ENCODE peak calls at places on chromosomes 13 and 19, in five cellular contexts. One of them, this sample, is unnamed.

GRCh38 chr13:49395416-49396277 is 48.2 kb downstream of the CAB39L start:
- DNase-seq in tibial artery: peak; percentile 78
- DNase-seq in thoracic aorta: peak; percentile 30
- DNase-seq in CD8-positive, alpha-beta T cell: no peak
- DNase-seq in heart left ventricle: no peak
- DNase-seq in this sample: no peak

GRCh38 chr19:40055049-40055448 is 982 bp downstream of the ZNF780B start:
- DNase-seq in tibial artery: no peak
- DNase-seq in thoracic aorta: no peak
- DNase-seq in CD8-positive, alpha-beta T cell: no peak
- DNase-seq in heart left ventricle: no peak
- DNase-seq in this sample: no peak

GRCh38 chr13:26017932-26018690 is 33.7 kb downstream of the SHISA2 start:
- DNase-seq in tibial artery: no peak
- DNase-seq in thoracic aorta: no peak
- DNase-seq in CD8-positive, alpha-beta T cell: no peak
- DNase-seq in heart left ventricle: no peak
- DNase-seq in this sample: no peak

GRCh38 chr19:49690656-49691242 is at the start of gene CPT1C:
- DNase-seq in tibial artery: peak; percentile 86
- DNase-seq in thoracic aorta: no peak
- DNase-seq in CD8-positive, alpha-beta T cell: no peak
- DNase-seq in heart left ventricle: peak; percentile 83
- DNase-seq in this sample: peak; percentile 78

GRCh38 chr19:45668342-45668871 is 386 bp downstream of the GIPR start:
- DNase-seq in tibial artery: no peak
- DNase-seq in thoracic aorta: no peak
- DNase-seq in CD8-positive, alpha-beta T cell: no peak
- DNase-seq in heart left ventricle: no peak
- DNase-seq in this sample: no peak

GRCh38 chr13:111420113-111420876 is 99.9 kb downstream of the TEX29 start:
- DNase-seq in tibial artery: no peak
- DNase-seq in thoracic aorta: no peak
- DNase-seq in CD8-positive, alpha-beta T cell: no peak
- DNase-seq in heart left ventricle: no peak
- DNase-seq in this sample: no peak

GRCh38 chr19:38173324-38174041 is 50.5 kb downstream of the DPF1 start:
- DNase-seq in tibial artery: peak; percentile 82
- DNase-seq in thoracic aorta: peak; percentile 67
- DNase-seq in CD8-positive, alpha-beta T cell: no peak
- DNase-seq in heart left ventricle: peak; percentile 94
- DNase-seq in this sample: peak; percentile 97

GRCh38 chr13:24271611-24272451 is 37.5 kb upstream of the C1QTNF9 start:
- DNase-seq in tibial artery: peak; percentile 83
- DNase-seq in thoracic aorta: no peak
- DNase-seq in CD8-positive, alpha-beta T cell: peak; percentile 41
- DNase-seq in heart left ventricle: peak; percentile 82
- DNase-seq in this sample: peak; percentile 49

GRCh38 chr19:1273263-1274041 is 1.9 kb upstream of the FAM174C start:
- DNase-seq in tibial artery: no peak
- DNase-seq in thoracic aorta: no peak
- DNase-seq in CD8-positive, alpha-beta T cell: no peak
- DNase-seq in heart left ventricle: no peak
- DNase-seq in this sample: no peak

GRCh38 chr13:46354143-46355087 is 32.6 kb downstream of the RUBCNL start:
- DNase-seq in tibial artery: no peak
- DNase-seq in thoracic aorta: no peak
- DNase-seq in CD8-positive, alpha-beta T cell: no peak
- DNase-seq in heart left ventricle: no peak
- DNase-seq in this sample: peak; percentile 89

GRCh38 chr19:46842791-46843190 is 7.9 kb downstream of the AP2S1 start:
- DNase-seq in tibial artery: no peak
- DNase-seq in thoracic aorta: no peak
- DNase-seq in CD8-positive, alpha-beta T cell: no peak
- DNase-seq in heart left ventricle: no peak
- DNase-seq in this sample: no peak

GRCh38 chr19:7679017-7679720 is 1.5 kb upstream of the TRAPPC5 start:
- DNase-seq in tibial artery: no peak
- DNase-seq in thoracic aorta: no peak
- DNase-seq in CD8-positive, alpha-beta T cell: peak; percentile 57
- DNase-seq in heart left ventricle: no peak
- DNase-seq in this sample: peak; percentile 14

GRCh38 chr19:2282062-2282861 is at the start of gene PEAK3:
- DNase-seq in tibial artery: peak; percentile 84
- DNase-seq in thoracic aorta: no peak
- DNase-seq in CD8-positive, alpha-beta T cell: no peak
- DNase-seq in heart left ventricle: peak; percentile 85
- DNase-seq in this sample: no peak

GRCh38 chr13:23867027-23867491 is 22.1 kb downstream of the MIPEP start:
- DNase-seq in tibial artery: no peak
- DNase-seq in thoracic aorta: no peak
- DNase-seq in CD8-positive, alpha-beta T cell: no peak
- DNase-seq in heart left ventricle: no peak
- DNase-seq in this sample: peak; percentile 63

GRCh38 chr13:30305456-30305855 is 1.9 kb downstream of the KATNAL1 start:
- DNase-seq in tibial artery: no peak
- DNase-seq in thoracic aorta: no peak
- DNase-seq in CD8-positive, alpha-beta T cell: no peak
- DNase-seq in heart left ventricle: no peak
- DNase-seq in this sample: no peak
- H3K4me3 ChIP-seq in tibial artery: no peak overlapping the region
- H3K4me3 ChIP-seq in thoracic aorta: peak overlapping the region; percentile 97
- H3K4me3 ChIP-seq in CD8-positive, alpha-beta T cell: no peak overlapping the region
- H3K4me3 ChIP-seq in heart left ventricle: peak overlapping the region; percentile 96
- H3K4me3 ChIP-seq in this sample: no peak overlapping the region

GRCh38 chr13:31053098-31053497 is 108.6 kb downstream of the HSPH1 start:
- DNase-seq in tibial artery: no peak
- DNase-seq in thoracic aorta: no peak
- DNase-seq in CD8-positive, alpha-beta T cell: no peak
- DNase-seq in heart left ventricle: peak; percentile 84
- DNase-seq in this sample: peak; percentile 41

GRCh38 chr13:31053896-31054295 is 107.8 kb downstream of the HSPH1 start:
- DNase-seq in tibial artery: no peak
- DNase-seq in thoracic aorta: no peak
- DNase-seq in CD8-positive, alpha-beta T cell: no peak
- DNase-seq in heart left ventricle: no peak
- DNase-seq in this sample: no peak

GRCh38 chr13:31056650-31057275 is 104.9 kb downstream of the HSPH1 start:
- DNase-seq in tibial artery: no peak
- DNase-seq in thoracic aorta: no peak
- DNase-seq in CD8-positive, alpha-beta T cell: no peak
- DNase-seq in heart left ventricle: no peak
- DNase-seq in this sample: no peak

GRCh38 chr13:31055589-31055988 is 106.1 kb downstream of the HSPH1 start:
- DNase-seq in tibial artery: no peak
- DNase-seq in thoracic aorta: no peak
- DNase-seq in CD8-positive, alpha-beta T cell: no peak
- DNase-seq in heart left ventricle: no peak
- DNase-seq in this sample: no peak

GRCh38 chr13:31054632-31055031 is 107.1 kb downstream of the HSPH1 start:
- DNase-seq in tibial artery: no peak
- DNase-seq in thoracic aorta: no peak
- DNase-seq in CD8-positive, alpha-beta T cell: no peak
- DNase-seq in heart left ventricle: no peak
- DNase-seq in this sample: no peak
- TF ChIP-seq CTCF in tibial artery: no peak
- TF ChIP-seq CTCF in thoracic aorta: no peak
- TF ChIP-seq CTCF in CD8-positive, alpha-beta T cell: no peak
- TF ChIP-seq CTCF in heart left ventricle: no peak
- TF ChIP-seq CTCF in this sample: no peak

DNA sequence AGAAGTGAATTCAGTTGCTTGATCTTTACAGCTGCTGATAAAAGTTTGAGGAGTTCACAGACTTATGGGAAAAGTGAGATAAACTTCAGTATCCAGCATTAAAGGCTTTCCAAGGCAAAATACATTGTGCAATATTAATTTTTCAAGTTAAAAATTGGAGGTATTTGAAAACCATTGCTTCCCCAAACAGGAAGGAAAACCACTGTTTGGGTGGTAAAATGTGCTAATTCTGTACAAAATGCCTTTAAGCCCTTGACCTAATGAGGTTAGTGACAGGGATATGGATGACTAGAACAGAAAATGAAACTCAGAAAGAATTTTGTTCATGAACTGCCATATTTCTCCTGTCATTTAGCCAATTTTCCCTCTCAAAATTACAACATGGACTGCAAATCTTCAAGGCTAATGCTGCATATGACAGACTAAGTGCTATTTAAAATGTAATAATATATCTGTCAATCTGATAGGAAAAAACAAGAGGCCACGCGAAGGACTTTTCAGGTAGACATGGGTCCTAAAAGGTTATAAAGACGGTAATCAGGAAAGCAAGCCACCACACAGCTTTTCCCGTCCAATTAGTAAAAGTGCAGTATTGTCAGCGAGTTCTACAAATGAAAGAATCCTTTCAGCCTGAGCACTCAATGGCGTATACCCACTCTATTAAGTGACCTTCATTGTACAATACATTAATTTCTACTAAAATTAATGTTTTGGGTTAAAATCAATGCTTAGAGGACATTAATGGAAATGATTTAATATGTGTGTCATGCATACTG is 212.8 kb downstream of the ENOX1 start:
- DNase-seq in tibial artery: no peak
- DNase-seq in thoracic aorta: no peak
- DNase-seq in CD8-positive, alpha-beta T cell: no peak
- DNase-seq in heart left ventricle: no peak
- DNase-seq in this sample: no peak
- H3K4me3 ChIP-seq in tibial artery: no peak overlapping the region
- H3K4me3 ChIP-seq in thoracic aorta: no peak overlapping the region
- H3K4me3 ChIP-seq in CD8-positive, alpha-beta T cell: no peak overlapping the region
- H3K4me3 ChIP-seq in heart left ventricle: no peak overlapping the region
- H3K4me3 ChIP-seq in this sample: no peak overlapping the region

GRCh38 chr19:56367829-56368711 is 25.3 kb downstream of the ZNF582 start:
- DNase-seq in tibial artery: peak; percentile 94
- DNase-seq in thoracic aorta: peak; percentile 53
- DNase-seq in CD8-positive, alpha-beta T cell: peak; percentile 52
- DNase-seq in heart left ventricle: peak; percentile 98
- DNase-seq in this sample: peak; percentile 97
- TF ChIP-seq CTCF in tibial artery: no peak
- TF ChIP-seq CTCF in thoracic aorta: peak; percentile 10
- TF ChIP-seq CTCF in CD8-positive, alpha-beta T cell: no peak
- TF ChIP-seq CTCF in heart left ventricle: no peak
- TF ChIP-seq CTCF in this sample: peak; percentile 33

GRCh38 chr13:100088282-100088647 is 628 bp upstream of the PCCA start:
- DNase-seq in tibial artery: no peak
- DNase-seq in thoracic aorta: no peak
- DNase-seq in CD8-positive, alpha-beta T cell: no peak
- DNase-seq in heart left ventricle: no peak
- DNase-seq in this sample: no peak
- H3K4me3 ChIP-seq in tibial artery: peak overlapping the region; percentile 77
- H3K4me3 ChIP-seq in thoracic aorta: peak overlapping the region; percentile 76
- H3K4me3 ChIP-seq in CD8-positive, alpha-beta T cell: peak overlapping the region; percentile 81
- H3K4me3 ChIP-seq in heart left ventricle: peak overlapping the region; percentile 95
- H3K4me3 ChIP-seq in this sample: peak overlapping the region; percentile 76

This sample was measured in epithelial cell of esophagus.